ENCODE peak calls at places on chromosomes 7 and 10, in four cellular contexts. W, L, D and G are unnamed samples.

GRCh38 chr7:18125536-18125935 is 97.9 kb upstream of the PRPS1L1 start:
- DNase-seq in D (no peak), W (no peak), L (no peak), G (no peak)

GRCh38 chr10:93841930-93842329 is 51.8 kb upstream of the SLC35G1 start:
- DNase-seq in D (no peak), L (no peak), W (no peak), G (no peak)

GRCh38 chr10:116352125-116352524 is 27.9 kb downstream of the CCDC172 start:
- DNase-seq in D (no peak), L (no peak), W (no peak), G (no peak)

GRCh38 chr10:128883126-128884060 is 583.6 kb upstream of the MGMT start:
- DNase-seq in D (no peak), W (no peak), L (no peak), G (no peak)

GRCh38 chr7:38316733-38317360 is 43.4 kb upstream of the TARP start:
- DNase-seq in L (no peak), D (no peak), W (no peak), G (no peak)

GRCh38 chr10:43384252-43385221 is 13.1 kb downstream of the FXYD4 start:
- DNase-seq in W (no peak), L (no peak), D (no peak), G (no peak)

GRCh38 chr10:92990615-92991014 is 70.0 kb upstream of the CYP26C1 start:
- DNase-seq in D (no peak), L (peak; percentile 8), W (no peak), G (peak; percentile 9)

GRCh38 chr7:22356855-22357310 is at the start of gene RAPGEF5:
- DNase-seq in W (no peak), L (no peak), D (no peak), G (peak; percentile 66)

GRCh38 chr7:158111556-158111880 is 476.1 kb downstream of the PTPRN2 start:
- DNase-seq in L (no peak), W (no peak), D (no peak), G (no peak)

GRCh38 chr7:159114096-159114495 is 30.6 kb downstream of the VIPR2 start:
- DNase-seq in L (no peak), D (no peak), W (no peak), G (no peak)

GRCh38 chr7:26060713-26061339 is 91.2 kb upstream of the NFE2L3 start:
- DNase-seq in D (no peak), L (no peak), W (no peak), G (no peak)

GRCh38 chr7:116598846-116599245 is 73.2 kb upstream of the MET start:
- DNase-seq in L (no peak), D (no peak), W (no peak), G (no peak)

GRCh38 chr7:100208911-100209408 is 10.8 kb upstream of the PVRIG start:
- DNase-seq in W (no peak), L (no peak), D (peak; percentile 87), G (no peak)

GRCh38 chr7:158611541-158611940 is 23.9 kb upstream of the PTPRN2 start:
- DNase-seq in L (no peak), W (no peak), D (no peak), G (no peak)

GRCh38 chr7:1942704-1943294 is 272.7 kb downstream of the ELFN1 start:
- DNase-seq in W (no peak), D (no peak), L (no peak), G (no peak)

GRCh38 chr7:117165656-117166055 is 157.2 kb downstream of the WNT2 start:
- DNase-seq in W (no peak), L (no peak), D (no peak), G (no peak)

GRCh38 chr7:130356760-130357611 is 12.4 kb downstream of the CPA5 start:
- DNase-seq in D (no peak), W (no peak), L (no peak), G (no peak)

GRCh38 chr10:61992683-61993629 is 91.5 kb downstream of the ARID5B start:
- DNase-seq in D (peak; percentile 42), L (no peak), W (no peak), G (no peak)

GRCh38 chr10:131240691-131241090 is 70.8 kb downstream of the TCERG1L start:
- DNase-seq in D (no peak), L (no peak), W (no peak), G (no peak)

GRCh38 chr7:157690833-157691382 is 354.1 kb downstream of the DNAJB6 start:
- DNase-seq in L (no peak), W (peak; percentile 7), D (no peak), G (peak; percentile 69)

GRCh38 chr7:140342732-140343514 is 55.4 kb downstream of the SLC37A3 start:
- DNase-seq in L (peak; percentile 49), W (peak; percentile 29), D (no peak), G (peak; percentile 64)

GRCh38 chr10:69503001-69503895 is 52.0 kb downstream of the TSPAN15 start:
- DNase-seq in L (no peak), W (no peak), D (no peak), G (no peak)

GRCh38 chr10:58773351-58773750 is 260.7 kb downstream of the BICC1 start:
- DNase-seq in D (no peak), W (no peak), L (no peak), G (no peak)

GRCh38 chr10:88379575-88379974 is 203.5 kb downstream of the RNLS start:
- DNase-seq in L (no peak), D (no peak), W (no peak), G (no peak)

GRCh38 chr7:76352193-76352592 is 6.6 kb downstream of the YWHAG start:
- DNase-seq in W (no peak), L (no peak), D (no peak), G (no peak)

GRCh38 chr7:117777335-117778150 is 95.7 kb downstream of the CTTNBP2 start:
- DNase-seq in D (no peak), W (no peak), L (no peak), G (no peak)

GRCh38 chr7:85479918-85480658 is 293.2 kb upstream of the SEMA3D start:
- DNase-seq in L (no peak), W (no peak), D (no peak), G (no peak)

GRCh38 chr10:74589226-74589673 is 237.2 kb upstream of the KAT6B start:
- DNase-seq in L (peak; percentile 25), D (peak; percentile 82), W (no peak), G (peak; percentile 77)

GRCh38 chr7:77662869-77663268 is 33.4 kb upstream of the RSBN1L start:
- DNase-seq in L (no peak), D (no peak), W (no peak), G (no peak)

GRCh38 chr10:67864560-67865371 is 19.7 kb upstream of the SIRT1 start:
- DNase-seq in L (no peak), D (no peak), W (no peak), G (no peak)

GRCh38 chr7:137757146-137757925 is 89.4 kb downstream of the DGKI start:
- DNase-seq in D (no peak), W (no peak), L (no peak), G (no peak)

GRCh38 chr7:30445770-30446169 is 32.8 kb downstream of the NOD1 start:
- DNase-seq in W (peak; percentile 74), L (peak; percentile 71), D (peak; percentile 82), G (peak; percentile 72)

DNA sequence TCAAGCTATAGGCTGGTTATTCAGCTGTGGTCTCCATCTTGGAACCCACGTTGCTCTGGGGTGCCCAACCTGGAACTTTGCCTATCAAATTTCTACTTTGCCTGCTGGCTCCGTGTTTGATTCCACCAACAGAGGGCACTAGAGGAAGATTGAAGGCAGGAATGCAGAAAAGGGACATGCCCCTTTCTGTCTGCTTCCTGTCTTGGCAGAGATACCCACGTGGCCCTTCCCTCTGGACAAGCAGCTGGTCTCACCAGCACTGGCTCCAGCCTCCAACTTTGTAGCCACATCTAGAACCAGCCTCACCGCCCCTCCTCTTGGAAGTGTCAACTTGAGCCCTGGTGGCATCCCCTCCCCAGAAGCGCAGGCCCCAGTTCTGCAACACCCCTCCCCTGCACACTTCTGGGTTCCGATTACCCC is 52.1 kb upstream of the ZNF438 start:
- DNase-seq in D (peak; percentile 26), W (peak; percentile 20), L (peak; percentile 21), G (peak; percentile 39)
- TF ChIP-seq SP1 in D (no peak), W (no peak), L (no peak), G (no peak)

GRCh38 chr7:23811540-23811939 is 101.5 kb downstream of the STK31 start:
- DNase-seq in W (peak; percentile 10), L (peak; percentile 14), D (no peak), G (no peak)
- TF ChIP-seq FOXM1 in W (no peak), L (no peak), D (no peak), G (no peak)

DNA sequence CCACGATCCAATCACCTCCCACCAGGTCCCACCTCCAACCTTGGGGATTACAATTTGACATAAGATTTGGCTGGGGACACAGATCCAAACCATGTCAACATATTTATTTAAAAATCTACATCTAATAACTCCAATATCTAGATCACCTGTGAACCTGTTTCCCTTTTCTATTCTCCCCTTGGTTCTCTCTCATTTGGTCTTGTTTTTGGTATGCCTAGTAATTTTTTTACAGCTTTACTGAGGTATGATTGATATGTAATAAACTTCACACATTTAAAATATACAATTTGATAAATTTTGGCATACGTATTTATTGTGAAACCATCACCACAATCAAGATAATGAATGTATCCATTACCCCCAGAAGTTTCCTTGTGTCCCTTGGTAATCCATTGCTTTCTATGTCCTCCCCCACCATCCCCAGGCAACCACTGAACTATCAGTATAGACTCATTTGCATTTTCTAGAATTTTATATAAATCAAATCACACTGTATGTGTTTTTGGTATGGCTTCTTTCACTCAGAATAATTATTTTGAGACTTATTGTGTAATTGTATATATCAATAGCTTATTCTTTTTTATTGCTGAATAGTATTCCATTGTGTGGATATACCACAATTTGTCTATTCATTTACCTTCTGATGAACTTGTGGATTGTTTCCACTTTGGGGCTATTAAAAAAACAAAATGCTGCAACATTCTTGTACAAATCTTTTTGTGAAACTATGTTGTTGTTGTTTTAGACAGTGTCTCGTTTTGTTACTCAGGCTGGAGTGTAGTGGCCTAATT is 45.2 kb upstream of the NUB1 start:
- DNase-seq in D (no peak), W (no peak), L (no peak), G (no peak)
- TF ChIP-seq SP1 in D (no peak), W (no peak), L (no peak), G (no peak)

DNA sequence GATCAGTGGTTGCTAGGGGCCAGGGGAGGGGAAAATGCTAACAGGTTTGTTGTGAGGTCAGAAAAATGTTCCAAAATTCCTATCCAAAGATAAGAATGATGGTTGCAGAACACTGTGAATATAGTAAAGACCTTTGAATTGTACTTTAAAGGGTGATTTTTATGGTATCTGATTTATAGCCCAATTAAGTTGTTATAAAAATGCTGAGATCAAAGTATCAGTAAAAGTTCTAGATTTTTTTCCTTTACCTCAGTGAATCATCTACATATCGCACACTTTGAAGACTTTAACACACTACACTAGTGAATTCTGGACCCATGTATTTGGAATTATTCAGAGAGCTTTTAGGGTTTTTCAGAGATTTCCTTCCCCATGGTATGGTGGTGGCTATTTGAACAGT is 275.4 kb downstream of the WDR37 start:
- DNase-seq in W (no peak), L (no peak), D (no peak), G (no peak)
- TF ChIP-seq FOXM1 in W (no peak), L (no peak), D (no peak), G (no peak)

DNA sequence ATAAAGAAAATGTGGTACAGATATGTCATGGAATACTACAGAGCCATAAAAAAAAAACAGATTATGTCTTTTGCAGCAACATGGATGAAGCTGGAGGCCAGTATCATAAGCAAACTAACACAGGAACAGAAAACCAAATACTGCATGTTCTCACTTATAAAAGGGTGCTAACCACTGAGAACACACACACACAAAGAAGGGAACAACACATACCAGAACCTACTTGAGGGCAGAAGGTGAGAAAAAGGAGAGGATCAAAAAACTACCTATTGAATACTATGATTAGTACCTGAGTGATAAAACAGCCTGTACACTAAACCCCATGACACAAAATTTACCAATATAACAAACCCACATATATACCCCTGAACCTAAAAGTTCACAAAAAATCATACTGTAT is 144.6 kb downstream of the TPK1 start:
- DNase-seq in W (no peak), D (no peak), L (no peak), G (no peak)
- TF ChIP-seq SP1 in W (no peak), D (no peak), L (no peak), G (no peak)